ENCODE peak calls at places on chromosomes 11 and 22, in six cellular contexts. Y is K562, G is HepG2, I is SK-N-SH, D is H1, J is GM12878. P is an unnamed sample.

GRCh38 chr11:77175021-77175842 is 47.2 kb downstream of the MYO7A start:
- DNase-seq in J (no peak), G (no peak), D (no peak), I (no peak), Y (no peak), P (no peak)

GRCh38 chr11:59267738-59268475 is 55.2 kb upstream of the MPEG1 start:
- DNase-seq in Y (no peak), J (no peak), I (no peak), G (no peak), D (no peak), P (no peak)

GRCh38 chr11:33507967-33508366 is 192.7 kb downstream of the C11orf91 start:
- DNase-seq in I (no peak), J (no peak), Y (no peak), G (peak; percentile 21), D (no peak), P (peak; percentile 35)

GRCh38 chr11:12258451-12258850 is 118.9 kb upstream of the PARVA start:
- DNase-seq in G (peak; percentile 65), I (no peak), J (no peak), D (no peak), Y (peak; percentile 56), P (peak; percentile 43)

GRCh38 chr22:38485783-38486182 is 17.9 kb downstream of the KDELR3 start:
- DNase-seq in I (no peak), G (no peak), D (no peak), Y (no peak), J (no peak), P (no peak)

GRCh38 chr22:21031545-21032036 is 770 bp downstream of the SLC7A4 start:
- DNase-seq in Y (no peak), J (no peak), D (no peak), I (no peak), G (no peak), P (no peak)

GRCh38 chr11:58905141-58905715 is 34.1 kb upstream of the GLYATL1 start:
- DNase-seq in Y (no peak), D (no peak), J (no peak), I (peak; percentile 75), G (no peak), P (no peak)

GRCh38 chr11:39304586-39304985 is 2154.9 kb downstream of the LRRC4C start:
- DNase-seq in G (no peak), I (no peak), Y (no peak), J (no peak), D (no peak), P (no peak)

GRCh38 chr22:39947488-39948216 is 12.5 kb upstream of the TMA7B start:
- DNase-seq in G (no peak), D (no peak), J (no peak), Y (peak; percentile 14), I (no peak), P (no peak)

GRCh38 chr22:46596032-46596441 is 24.1 kb upstream of the GRAMD4 start:
- DNase-seq in Y (no peak), I (peak; percentile 97), J (no peak), D (no peak), G (no peak), P (no peak)

GRCh38 chr11:8613036-8613435 is 19.0 kb upstream of the STK33 start:
- DNase-seq in G (no peak), J (no peak), Y (no peak), D (no peak), I (no peak), P (no peak)

GRCh38 chr11:45580399-45580798 is 85.0 kb downstream of the CHST1 start:
- DNase-seq in I (no peak), D (no peak), G (no peak), Y (no peak), J (no peak), P (peak; percentile 11)

GRCh38 chr11:43197357-43197756 is 114.4 kb upstream of the API5 start:
- DNase-seq in G (no peak), Y (no peak), D (no peak), I (no peak), J (no peak), P (no peak)

GRCh38 chr22:38731703-38732161 is 24.1 kb downstream of the SUN2 start:
- DNase-seq in G (no peak), D (no peak), Y (no peak), I (no peak), J (no peak), P (no peak)

GRCh38 chr11:62508336-62509058 is 38.1 kb downstream of the AHNAK start:
- DNase-seq in D (peak; percentile 43), Y (peak; percentile 68), J (no peak), G (peak; percentile 88), I (peak; percentile 65), P (peak; percentile 88)
- TF ChIP-seq EP300 in D (no peak), Y (peak; percentile 10), J (no peak), G (no peak), I (no peak), P (no peak)

DNA sequence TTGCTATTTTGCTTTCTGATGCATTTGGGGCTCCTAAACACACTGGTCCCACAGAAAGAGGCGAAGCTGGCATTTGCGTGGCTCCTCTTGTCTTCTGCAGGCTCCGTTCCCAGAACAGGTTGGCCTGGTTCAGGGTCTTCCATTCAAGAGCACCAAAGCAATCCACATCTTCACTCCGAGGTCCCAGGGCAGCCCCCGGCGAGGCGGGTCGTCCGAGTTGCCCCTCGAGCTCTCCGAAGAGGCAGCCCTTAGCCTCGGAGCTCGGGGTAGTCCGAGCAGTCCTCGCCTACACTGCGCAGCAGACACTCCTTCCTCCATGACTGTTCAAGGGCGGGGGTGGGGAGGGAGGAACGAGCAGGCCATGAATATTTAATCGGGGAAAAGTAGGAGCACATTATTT is 321.3 kb downstream of the BLID start:
- DNase-seq in D (no peak), Y (no peak), J (no peak), G (no peak), I (no peak), P (no peak)
- TF ChIP-seq MAX in D (no peak), Y (no peak), J (no peak), G (no peak), I (no peak), P (no peak)

DNA sequence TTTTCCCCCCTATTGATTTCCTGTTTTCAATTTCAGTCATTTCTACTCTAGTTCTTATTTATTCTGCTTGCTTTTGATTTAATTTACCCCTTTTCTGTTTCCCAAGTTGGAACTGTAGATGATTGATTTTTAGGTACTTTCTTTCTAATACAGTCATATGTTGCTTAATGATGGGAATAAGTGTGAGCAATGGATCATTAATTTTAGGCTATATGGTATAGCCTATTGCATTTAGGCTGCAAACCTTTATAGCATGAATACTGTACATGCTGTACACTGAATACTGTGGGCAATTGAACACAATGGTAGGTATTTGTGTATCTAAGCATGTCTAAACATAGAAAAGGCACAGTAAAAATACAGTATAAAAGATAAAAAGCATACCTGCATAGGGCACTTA is 44.9 kb downstream of the DDX10 start:
- DNase-seq in D (no peak), Y (no peak), G (no peak), J (no peak), I (no peak), P (no peak)
- TF ChIP-seq CHD2 in D (no peak), Y (no peak), G (no peak), J (no peak), I (no peak), P (no peak)

DNA sequence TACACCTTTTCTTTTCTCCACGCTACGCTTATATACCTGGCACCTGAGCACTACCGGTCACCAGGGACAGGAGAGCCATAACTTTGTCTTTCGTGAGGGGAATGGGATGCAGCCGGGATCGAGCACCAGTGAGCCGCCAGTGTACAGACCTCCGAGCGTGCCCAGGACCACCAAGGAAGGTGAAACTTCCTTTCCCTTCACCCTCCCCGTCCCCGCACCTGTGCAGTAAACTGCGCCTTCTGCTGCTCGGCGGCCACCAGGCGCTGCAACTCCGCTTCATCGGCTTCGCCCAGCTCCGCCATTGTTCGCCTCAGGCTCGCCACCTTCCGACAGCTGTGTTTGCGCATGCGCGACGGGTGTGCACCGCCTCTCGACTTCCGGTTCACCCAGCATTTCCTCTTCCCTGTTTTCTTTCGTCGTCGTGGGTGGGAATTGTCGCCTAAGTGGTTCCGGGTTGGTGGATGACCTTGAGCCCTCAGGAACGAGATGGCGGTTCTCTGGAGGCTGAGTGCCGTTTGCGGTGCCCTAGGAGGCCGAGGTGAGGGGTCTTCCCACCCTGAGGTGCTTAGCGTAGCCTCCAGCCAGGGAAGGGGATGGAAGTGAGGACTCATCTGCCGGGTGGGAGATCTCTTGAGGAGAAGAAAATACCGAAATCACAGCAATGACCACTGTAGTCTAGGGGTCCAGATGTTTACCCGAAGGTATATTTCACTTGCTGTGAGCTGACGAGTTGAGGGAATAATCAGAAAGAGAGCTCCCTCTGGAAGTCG is at the start of the genes SDHD and TIMM8B:
- DNase-seq in G (peak; percentile 96), Y (peak; percentile 93), I (peak; percentile 91), D (peak; percentile 84), J (peak; percentile 93), P (peak; percentile 89)
- TF ChIP-seq EP300 in G (no peak), Y (peak; percentile 6), I (no peak), D (no peak), J (no peak), P (no peak)